ENCODE peak calls at places on chromosomes 7 and 10, in four cellular contexts. M is heart left ventricle, Z is fibroblast of lung, Q is Panc1. Y is an unnamed sample.

GRCh38 chr7:124459101-124460052 is 306.2 kb downstream of the GPR37 start:
- DNase-seq in Z (peak; percentile 45), M (no peak), Q (no peak), Y (peak; percentile 79)

GRCh38 chr10:103692421-103693069 is 162.8 kb downstream of the SH3PXD2A start:
- DNase-seq in Z (no peak), Q (no peak), M (no peak), Y (no peak)

GRCh38 chr7:156473476-156474240 is 166.9 kb upstream of the RNF32 start:
- DNase-seq in Q (peak; percentile 46), M (no peak), Z (peak; percentile 33), Y (no peak)

GRCh38 chr7:5696346-5697100 is 84.9 kb downstream of the RNF216 start:
- DNase-seq in Z (no peak), M (peak; percentile 63), Q (no peak), Y (no peak)

GRCh38 chr10:112793197-112793921 is 156.7 kb upstream of the TCF7L2 start:
- DNase-seq in Q (no peak), Z (peak; percentile 28), M (no peak), Y (no peak)

GRCh38 chr10:100370561-100370975 is 23.5 kb downstream of the SCD start:
- DNase-seq in M (no peak), Q (peak; percentile 78), Z (peak; percentile 45), Y (no peak)

GRCh38 chr10:90579602-90580242 is 278.1 kb downstream of the HTR7 start:
- DNase-seq in Q (no peak), M (no peak), Z (peak; percentile 69), Y (no peak)

GRCh38 chr7:102223175-102223574 is 63.5 kb upstream of the SH2B2 start:
- DNase-seq in M (no peak), Q (no peak), Z (no peak), Y (no peak)

GRCh38 chr10:30993155-30993554 is 38.5 kb downstream of the ZNF438 start:
- DNase-seq in M (no peak), Q (no peak), Z (no peak), Y (no peak)

GRCh38 chr7:91435386-91436059 is 171.3 kb downstream of the FZD1 start:
- DNase-seq in M (no peak), Z (no peak), Q (no peak), Y (no peak)

GRCh38 chr7:155457544-155458316 is at the start of gene EN2:
- DNase-seq in Q (no peak), Z (no peak), M (no peak), Y (no peak)

GRCh38 chr10:21372651-21373410 is 152.7 kb downstream of the SKIDA1 start:
- DNase-seq in Q (no peak), M (no peak), Z (peak; percentile 95), Y (peak; percentile 81)

GRCh38 chr7:6460990-6461584 is 13.3 kb upstream of the DAGLB start:
- DNase-seq in M (no peak), Q (no peak), Z (no peak), Y (no peak)

GRCh38 chr7:94412762-94413322 is 18.1 kb downstream of the COL1A2 start:
- DNase-seq in Z (peak; percentile 63), Q (no peak), M (no peak), Y (no peak)
- H3K27ac ChIP-seq in Z (peak overlapping the region; percentile 17), Q (no peak overlapping the region), M (no peak overlapping the region), Y (no peak overlapping the region)

GRCh38 chr7:25854059-25854458 is 297.9 kb upstream of the NFE2L3 start:
- DNase-seq in M (no peak), Q (no peak), Z (no peak), Y (no peak)

GRCh38 chr7:25852995-25853713 is 298.8 kb upstream of the NFE2L3 start:
- DNase-seq in Q (no peak), Z (no peak), M (no peak), Y (no peak)

GRCh38 chr7:25850730-25851129 is 301.3 kb upstream of the NFE2L3 start:
- DNase-seq in Q (no peak), Z (no peak), M (no peak), Y (no peak)

GRCh38 chr7:25851332-25852248 is 300.4 kb upstream of the NFE2L3 start:
- DNase-seq in Z (peak; percentile 45), Q (peak; percentile 71), M (peak; percentile 87), Y (peak; percentile 57)

GRCh38 chr7:25852249-25852994 is 299.6 kb upstream of the NFE2L3 start:
- DNase-seq in Z (no peak), Q (no peak), M (no peak), Y (no peak)
- H3K27me3 ChIP-seq in Z (no peaks in the 10 kb centered on the region), Q (peaks cover 32% of the 10 kb centered on the region), M (peaks cover 64% of the 10 kb centered on the region), Y (no peaks in the 10 kb centered on the region)

GRCh38 chr10:49552277-49552676 is 13.4 kb upstream of the ERCC6 start:
- DNase-seq in M (no peak), Z (peak; percentile 91), Q (no peak), Y (no peak)
- H3K27ac ChIP-seq in M (no peak overlapping the region), Z (no peak overlapping the region), Q (no peak overlapping the region), Y (no peak overlapping the region)

GRCh38 chr7:101140339-101140699 is 13.4 kb downstream of the SERPINE1 start:
- DNase-seq in Z (no peak), Q (no peak), M (no peak), Y (no peak)

GRCh38 chr7:101134399-101134980 is 7.6 kb downstream of the SERPINE1 start:
- DNase-seq in Z (peak; percentile 75), Q (no peak), M (no peak), Y (no peak)

GRCh38 chr7:101140746-101141382 is 13.4 kb upstream of the AP1S1 start:
- DNase-seq in Q (no peak), Z (no peak), M (no peak), Y (no peak)

GRCh38 chr7:101138149-101138870 is 11.4 kb downstream of the SERPINE1 start:
- DNase-seq in Z (peak; percentile 96), Q (peak; percentile 100), M (no peak), Y (peak; percentile 89)

DNA sequence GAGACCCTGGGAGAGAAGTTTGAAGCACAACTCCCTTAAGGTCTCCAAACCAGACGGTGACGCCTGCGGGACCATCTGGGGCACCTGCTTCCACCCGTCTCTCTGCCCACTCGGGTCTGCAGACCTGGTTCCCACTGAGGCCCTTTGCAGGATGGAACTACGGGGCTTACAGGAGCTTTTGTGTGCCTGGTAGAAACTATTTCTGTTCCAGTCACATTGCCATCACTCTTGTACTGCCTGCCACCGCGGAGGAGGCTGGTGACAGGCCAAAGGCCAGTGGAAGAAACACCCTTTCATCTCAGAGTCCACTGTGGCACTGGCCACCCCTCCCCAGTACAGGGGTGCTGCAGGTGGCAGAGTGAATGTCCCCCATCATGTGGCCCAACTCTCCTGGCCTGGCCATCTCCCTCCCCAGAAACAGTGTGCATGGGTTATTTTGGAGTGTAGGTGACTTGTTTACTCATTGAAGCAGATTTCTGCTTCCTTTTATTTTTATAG is 10.8 kb downstream of the SERPINE1 start:
- DNase-seq in Q (no peak), M (no peak), Z (no peak), Y (no peak)
- H3K27me3 ChIP-seq in Q (no peaks in the 10 kb centered on the region), M (no peaks in the 10 kb centered on the region), Z (no peaks in the 10 kb centered on the region), Y (no peaks in the 10 kb centered on the region)

GRCh38 chr10:29304259-29305030 is 15.6 kb downstream of the LYZL1 start:
- DNase-seq in M (no peak), Q (peak; percentile 39), Z (peak; percentile 65), Y (peak; percentile 45)

GRCh38 chr10:29305031-29305335 is 16.1 kb downstream of the LYZL1 start:
- DNase-seq in Z (peak; percentile 57), Q (no peak), M (no peak), Y (no peak)

GRCh38 chr10:29302499-29302898 is 13.6 kb downstream of the LYZL1 start:
- DNase-seq in Q (no peak), Z (no peak), M (no peak), Y (no peak)

GRCh38 chr10:29309465-29309864 is 20.6 kb downstream of the LYZL1 start:
- DNase-seq in Q (no peak), Z (no peak), M (no peak), Y (no peak)

DNA sequence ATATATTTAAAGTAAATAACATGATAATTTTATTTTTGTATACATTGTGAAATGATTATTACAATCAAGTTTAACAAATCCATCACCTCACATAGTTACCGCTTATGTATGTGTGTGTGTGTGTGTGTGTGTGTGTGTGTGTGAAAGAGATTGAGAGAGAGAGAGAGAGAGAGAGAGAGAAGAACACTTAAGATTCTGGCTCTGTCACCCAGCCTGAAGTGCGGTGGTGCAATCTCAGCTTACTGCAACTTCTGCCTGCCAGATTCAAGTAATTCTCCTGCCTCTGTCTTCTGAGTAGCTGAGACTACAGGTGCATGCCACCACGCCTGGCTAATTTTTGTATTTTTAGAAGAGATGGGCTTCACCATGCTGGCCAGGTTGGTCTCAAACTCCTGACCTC is 17.8 kb downstream of the LYZL1 start:
- DNase-seq in Z (no peak), Q (no peak), M (no peak), Y (no peak)
- H3K27ac ChIP-seq in Z (no peak overlapping the region), Q (no peak overlapping the region), M (no peak overlapping the region), Y (no peak overlapping the region)

Y was measured in AG04450.